ENCODE peak calls at places on chromosomes 1 and 21, in eight cellular contexts. R is esophagus squamous epithelium, E is aorta, C is adipocyte, J is psoas muscle, T is BE2C, V is Caco-2, S is A549. O is an unnamed sample.

GRCh38 chr1:20216574-20216973 is 30.3 kb upstream of the PLA2G2C start:
- DNase-seq in R (no peak), E (no peak), C (no peak), J (no peak), T (no peak), V (no peak), S (peak; percentile 34), O (no peak)

GRCh38 chr1:164728719-164729118 is 169.7 kb downstream of the PBX1 start:
- DNase-seq in R (no peak), E (no peak), C (no peak), J (no peak), T (no peak), V (no peak), S (no peak), O (no peak)

GRCh38 chr21:34606621-34607020 is 8.3 kb downstream of the RCAN1 start:
- DNase-seq in R (no peak), E (no peak), C (no peak), J (no peak), T (no peak), V (no peak), S (no peak), O (no peak)

GRCh38 chr1:92817986-92818764 is 13.7 kb upstream of the RPL5 start:
- DNase-seq in R (no peak), E (no peak), C (peak; percentile 52), J (no peak), T (peak; percentile 8), V (peak; percentile 23), S (peak; percentile 46), O (no peak)

GRCh38 chr1:26021647-26022403 is at the start of gene EXTL1:
- DNase-seq in R (no peak), E (no peak), C (peak; percentile 71), J (peak; percentile 64), T (peak; percentile 73), V (peak; percentile 34), S (no peak), O (no peak)

GRCh38 chr1:21531243-21531642 is 22.0 kb downstream of the ALPL start:
- DNase-seq in R (no peak), E (no peak), C (no peak), J (no peak), T (no peak), V (no peak), S (no peak), O (no peak)

GRCh38 chr1:16122916-16123315 is 33.0 kb downstream of the EPHA2 start:
- DNase-seq in R (no peak), E (peak; percentile 77), C (peak; percentile 71), J (no peak), T (no peak), V (no peak), S (no peak), O (no peak)

GRCh38 chr1:59971464-59971911 is 44.9 kb upstream of the CYP2J2 start:
- DNase-seq in R (no peak), E (peak; percentile 91), C (peak; percentile 89), J (peak; percentile 62), T (peak; percentile 67), V (peak; percentile 71), S (peak; percentile 42), O (no peak)

GRCh38 chr1:39154553-39155361 is 49.7 kb upstream of the MACF1 start:
- DNase-seq in R (no peak), E (no peak), C (peak; percentile 75), J (peak; percentile 50), T (no peak), V (no peak), S (peak; percentile 46), O (no peak)

GRCh38 chr1:207985190-207985589 is 74.3 kb upstream of the CD34 start:
- DNase-seq in R (no peak), E (no peak), C (no peak), J (no peak), T (no peak), V (no peak), S (no peak), O (no peak)

GRCh38 chr21:31725202-31725840 is 6.6 kb downstream of the SCAF4 start:
- DNase-seq in R (no peak), E (no peak), C (no peak), J (no peak), T (no peak), V (no peak), S (no peak), O (no peak)

GRCh38 chr1:152459596-152460528 is 45.8 kb upstream of the CRNN start:
- DNase-seq in R (no peak), E (peak; percentile 90), C (peak; percentile 64), J (peak; percentile 70), T (peak; percentile 73), V (peak; percentile 73), S (peak; percentile 83), O (peak; percentile 59)
- H3K4me3 ChIP-seq in R (no peak overlapping the region), E (no peak overlapping the region), C (no peak overlapping the region), J (peak overlapping the region; percentile 2), T (peak overlapping the region; percentile 10), V (no peak overlapping the region), S (no peak overlapping the region), O (no peak overlapping the region)

GRCh38 chr1:2859881-2860430 is 58.5 kb upstream of the TTC34 start:
- DNase-seq in R (no peak), E (peak; percentile 32), C (no peak), J (no peak), T (no peak), V (no peak), S (no peak), O (no peak)

GRCh38 chr1:2858676-2859075 is 57.2 kb upstream of the TTC34 start:
- DNase-seq in R (no peak), E (peak; percentile 21), C (no peak), J (no peak), T (no peak), V (no peak), S (no peak), O (no peak)

GRCh38 chr1:2857521-2857920 is 56.0 kb upstream of the TTC34 start:
- DNase-seq in R (no peak), E (peak; percentile 57), C (no peak), J (peak; percentile 3), T (no peak), V (no peak), S (no peak), O (no peak)

GRCh38 chr1:2860476-2861142 is 59.1 kb upstream of the TTC34 start:
- DNase-seq in R (no peak), E (peak; percentile 57), C (no peak), J (peak; percentile 6), T (no peak), V (no peak), S (no peak), O (no peak)

DNA sequence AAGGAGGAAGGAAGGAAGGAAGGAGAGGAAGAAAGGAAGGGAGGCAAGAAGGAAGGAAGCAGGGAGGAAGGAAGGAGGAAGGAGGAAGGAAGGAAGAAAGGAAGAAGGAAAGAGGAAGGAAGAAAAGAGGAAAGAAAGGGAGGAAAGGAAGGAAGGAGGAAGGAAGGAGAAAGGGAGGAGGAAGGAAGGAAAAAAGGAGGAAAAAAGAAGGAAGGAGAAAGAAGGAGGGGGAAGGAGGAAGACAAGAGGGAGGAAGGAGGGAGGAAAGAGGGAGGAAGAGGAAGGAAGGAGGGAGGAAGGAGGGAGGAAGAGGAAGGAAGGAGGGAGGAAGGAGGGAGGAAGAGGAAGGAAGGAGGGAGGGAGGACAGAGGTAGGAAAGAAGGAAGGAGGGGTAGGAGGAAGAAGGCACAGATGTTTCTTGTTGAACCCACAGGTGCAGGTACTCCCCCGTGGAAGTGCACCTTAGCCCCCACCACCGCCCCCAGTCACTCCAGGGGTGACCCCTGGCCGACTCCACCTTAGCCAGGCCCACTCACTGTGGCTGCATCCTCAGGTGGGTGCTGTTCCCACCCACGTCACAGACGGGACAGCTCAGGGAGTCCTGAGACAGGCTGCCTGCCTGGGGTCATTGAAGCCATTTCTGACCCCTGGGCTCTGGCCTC is 57.9 kb upstream of the TTC34 start:
- DNase-seq in R (no peak), E (no peak), C (no peak), J (peak; percentile 4), T (no peak), V (no peak), S (no peak), O (no peak)
- H3K9me3 ChIP-seq in R (no peaks in the 10 kb centered on the region), E (no peaks in the 10 kb centered on the region), C (no peaks in the 10 kb centered on the region), J (no peaks in the 10 kb centered on the region), T (no peaks in the 10 kb centered on the region), V (no peaks in the 10 kb centered on the region), S (no peaks in the 10 kb centered on the region), O (no peaks in the 10 kb centered on the region)

DNA sequence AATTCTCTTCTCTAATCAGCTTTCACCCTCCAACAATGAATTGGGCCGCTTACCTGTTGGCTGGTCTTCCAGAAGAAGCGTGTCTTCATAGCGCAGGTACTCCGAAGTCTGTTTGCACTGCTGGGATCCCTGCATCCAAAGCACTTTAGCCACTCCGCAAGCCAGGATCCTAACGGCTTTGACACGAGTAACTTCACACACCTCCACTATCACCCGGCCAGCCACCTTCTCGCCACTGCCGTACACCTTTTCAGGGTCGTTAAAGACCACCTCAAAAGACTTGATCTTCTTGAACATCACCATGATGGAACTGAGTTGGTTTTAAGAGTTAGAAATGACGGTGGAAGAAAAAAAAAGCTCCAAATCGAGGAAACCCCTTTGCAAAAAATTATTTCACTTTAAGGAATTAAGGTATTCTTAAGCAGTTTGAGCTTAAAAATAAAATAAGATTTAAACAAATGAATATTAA is 381 bp downstream of the TXNIP start:
- DNase-seq in R (no peak), E (no peak), C (no peak), J (no peak), T (no peak), V (no peak), S (no peak), O (no peak)
- H3K4me1 ChIP-seq in R (peaks cover 19% of the 10 kb centered on the region), E (peaks cover 8% of the 10 kb centered on the region), C (peaks cover 58% of the 10 kb centered on the region), J (peaks cover 24% of the 10 kb centered on the region), T (peaks cover 6% of the 10 kb centered on the region), V (peaks cover 17% of the 10 kb centered on the region), S (peaks cover 7% of the 10 kb centered on the region), O (peaks cover 31% of the 10 kb centered on the region)

DNA sequence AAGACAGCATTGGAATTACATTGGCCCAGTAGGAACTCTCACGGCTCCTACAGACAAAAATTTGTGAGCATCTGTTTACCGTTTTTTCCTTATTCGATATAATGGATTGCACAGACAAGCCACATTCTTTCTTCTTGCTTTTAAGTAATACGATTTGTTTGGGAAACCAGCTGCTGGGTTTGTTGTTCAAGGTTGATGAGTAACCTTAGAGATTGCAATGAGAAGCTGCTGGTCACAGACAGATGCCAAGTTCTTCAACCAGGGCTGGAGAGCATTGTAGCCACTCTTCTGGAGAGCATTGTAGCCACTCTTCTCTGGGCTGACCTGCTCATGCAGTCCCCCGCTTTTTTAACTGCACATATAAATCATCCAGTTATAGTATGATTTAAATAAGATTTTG is 1.4 kb upstream of the MIA3 start:
- DNase-seq in R (no peak), E (no peak), C (peak; percentile 80), J (no peak), T (no peak), V (no peak), S (peak; percentile 8), O (no peak)
- H3K4me3 ChIP-seq in R (no peak overlapping the region), E (no peak overlapping the region), C (no peak overlapping the region), J (no peak overlapping the region), T (no peak overlapping the region), V (no peak overlapping the region), S (no peak overlapping the region), O (no peak overlapping the region)

DNA sequence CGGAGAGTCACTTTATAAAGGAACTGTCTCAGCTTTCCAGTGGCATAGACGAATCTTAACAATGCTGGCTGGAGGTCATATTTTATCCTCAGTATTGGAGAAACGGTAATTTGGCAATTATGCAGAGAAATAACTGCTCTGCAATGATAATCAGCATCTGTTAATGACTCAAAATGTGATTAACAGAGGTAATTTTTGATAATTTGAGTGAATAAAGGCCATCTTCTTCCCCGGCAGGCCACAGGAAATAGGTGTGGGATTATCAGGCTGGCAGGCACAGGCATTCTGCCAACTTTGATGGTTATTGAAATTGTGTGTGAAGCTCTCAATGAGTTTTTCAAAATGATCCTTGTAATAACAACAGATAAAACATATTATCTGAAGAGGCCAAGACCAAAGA is 309.0 kb downstream of the PTGER3 start:
- DNase-seq in R (no peak), E (no peak), C (no peak), J (no peak), T (no peak), V (no peak), S (no peak), O (no peak)
- H3K9me3 ChIP-seq in R (peaks cover 7% of the 10 kb centered on the region), E (no peaks in the 10 kb centered on the region), C (peaks cover 16% of the 10 kb centered on the region), J (peaks cover 7% of the 10 kb centered on the region), T (no peaks in the 10 kb centered on the region), V (no peaks in the 10 kb centered on the region), S (no peaks in the 10 kb centered on the region), O (no peaks in the 10 kb centered on the region)

O was measured in effector memory CD4-positive, alpha-beta T cell.